ENCODE peak calls at places on chromosomes 7 and 10, in seven cellular contexts. One of them, this sample, is unnamed.

GRCh38 chr10:59631882-59632281 is 77.8 kb downstream of the SLC16A9 start:
- DNase-seq in DMS79: no peak
- DNase-seq in T-helper 1 cell: no peak
- DNase-seq in pons: no peak
- DNase-seq in stimulated activated CD8-positive, alpha-beta memory T cell treated with anti-CD3 and anti-CD28 coated beads, Interleukin-4, amount 100 ng/mL, for 1 hour: no peak
- DNase-seq in HCT116: no peak
- DNase-seq in H7: no peak
- DNase-seq in this sample: no peak

GRCh38 chr10:59906417-59907202 is at the start of gene CCDC6:
- DNase-seq in stimulated activated CD8-positive, alpha-beta memory T cell treated with anti-CD3 and anti-CD28 coated beads, Interleukin-4, amount 100 ng/mL, for 1 hour: peak
- DNase-seq in H7: peak
- DNase-seq in pons: peak
- DNase-seq in T-helper 1 cell: peak
- DNase-seq in DMS79: peak
- DNase-seq in HCT116: peak
- DNase-seq in this sample: peak

GRCh38 chr7:28536259-28536658 is 123.9 kb downstream of the CREB5 start:
- DNase-seq in T-helper 1 cell: no peak
- DNase-seq in HCT116: peak
- DNase-seq in DMS79: no peak
- DNase-seq in H7: peak
- DNase-seq in stimulated activated CD8-positive, alpha-beta memory T cell treated with anti-CD3 and anti-CD28 coated beads, Interleukin-4, amount 100 ng/mL, for 1 hour: no peak
- DNase-seq in pons: no peak
- DNase-seq in this sample: no peak

GRCh38 chr10:8181496-8182174 is 127.1 kb downstream of the GATA3 start:
- DNase-seq in DMS79: no peak
- DNase-seq in pons: no peak
- DNase-seq in H7: no peak
- DNase-seq in T-helper 1 cell: no peak
- DNase-seq in stimulated activated CD8-positive, alpha-beta memory T cell treated with anti-CD3 and anti-CD28 coated beads, Interleukin-4, amount 100 ng/mL, for 1 hour: no peak
- DNase-seq in HCT116: no peak
- DNase-seq in this sample: no peak

GRCh38 chr7:105046414-105046813 is 32.4 kb downstream of the KMT2E start:
- DNase-seq in pons: no peak
- DNase-seq in DMS79: no peak
- DNase-seq in T-helper 1 cell: no peak
- DNase-seq in stimulated activated CD8-positive, alpha-beta memory T cell treated with anti-CD3 and anti-CD28 coated beads, Interleukin-4, amount 100 ng/mL, for 1 hour: no peak
- DNase-seq in HCT116: no peak
- DNase-seq in H7: no peak
- DNase-seq in this sample: peak

GRCh38 chr7:2029936-2030335 is 202.8 kb downstream of the MAD1L1 start:
- DNase-seq in pons: no peak
- DNase-seq in H7: peak
- DNase-seq in T-helper 1 cell: peak
- DNase-seq in stimulated activated CD8-positive, alpha-beta memory T cell treated with anti-CD3 and anti-CD28 coated beads, Interleukin-4, amount 100 ng/mL, for 1 hour: no peak
- DNase-seq in HCT116: no peak
- DNase-seq in DMS79: no peak
- DNase-seq in this sample: no peak

GRCh38 chr10:36462194-36462593 is 663.2 kb upstream of the ANKRD30A start:
- DNase-seq in DMS79: no peak
- DNase-seq in HCT116: no peak
- DNase-seq in T-helper 1 cell: no peak
- DNase-seq in H7: no peak
- DNase-seq in pons: no peak
- DNase-seq in stimulated activated CD8-positive, alpha-beta memory T cell treated with anti-CD3 and anti-CD28 coated beads, Interleukin-4, amount 100 ng/mL, for 1 hour: no peak
- DNase-seq in this sample: no peak

GRCh38 chr7:106175507-106175906 is 63.4 kb upstream of the SYPL1 start:
- DNase-seq in stimulated activated CD8-positive, alpha-beta memory T cell treated with anti-CD3 and anti-CD28 coated beads, Interleukin-4, amount 100 ng/mL, for 1 hour: no peak
- DNase-seq in pons: no peak
- DNase-seq in H7: no peak
- DNase-seq in HCT116: no peak
- DNase-seq in T-helper 1 cell: no peak
- DNase-seq in DMS79: no peak
- DNase-seq in this sample: no peak

GRCh38 chr7:112183266-112183665 is 22.9 kb downstream of the DOCK4 start:
- DNase-seq in pons: no peak
- DNase-seq in HCT116: no peak
- DNase-seq in DMS79: no peak
- DNase-seq in stimulated activated CD8-positive, alpha-beta memory T cell treated with anti-CD3 and anti-CD28 coated beads, Interleukin-4, amount 100 ng/mL, for 1 hour: no peak
- DNase-seq in H7: no peak
- DNase-seq in T-helper 1 cell: no peak
- DNase-seq in this sample: no peak

This sample was measured in GM04503.